ENCODE peak calls at places on chromosomes 7 and 10, in five cellular contexts. M is left ventricle myocardium superior, H is fibroblast of lung, E is IMR-90, V is hippocampal formation. S is an unnamed sample.

GRCh38 chr7:47504546-47505316 is 77.2 kb downstream of the TNS3 start:
- DNase-seq in V (no peak), M (no peak), E (no peak), H (no peak), S (no peak)

GRCh38 chr10:52883996-52884871 is 111.7 kb upstream of the MBL2 start:
- DNase-seq in E (peak), V (peak), H (peak), M (no peak), S (peak)

GRCh38 chr10:110511734-110512449 is 14.2 kb downstream of the DUSP5 start:
- DNase-seq in V (no peak), E (no peak), M (no peak), H (no peak), S (no peak)

GRCh38 chr7:73971701-73972341 is 56.2 kb upstream of the ELN start:
- DNase-seq in E (no peak), H (no peak), M (no peak), V (no peak), S (no peak)

GRCh38 chr10:28556142-28556541 is 23.2 kb downstream of the WAC start:
- DNase-seq in M (no peak), V (no peak), E (no peak), H (no peak), S (no peak)

GRCh38 chr7:117132385-117133120 is 179.3 kb downstream of the ST7 start:
- DNase-seq in E (peak), V (no peak), H (peak), M (no peak), S (no peak)

GRCh38 chr7:36945612-36946400 is 221.5 kb upstream of the AOAH start:
- DNase-seq in V (no peak), M (no peak), H (no peak), E (no peak), S (peak)

GRCh38 chr7:24152356-24152755 is 131.6 kb upstream of the NPY start:
- DNase-seq in E (no peak), H (no peak), V (no peak), M (no peak), S (no peak)

GRCh38 chr10:93221521-93221920 is 147.8 kb downstream of the CYP26A1 start:
- DNase-seq in M (no peak), E (no peak), H (no peak), V (no peak), S (no peak)

GRCh38 chr7:128948976-128949760 is 11.4 kb downstream of the IRF5 start:
- DNase-seq in M (no peak), V (no peak), H (no peak), E (no peak), S (no peak)

GRCh38 chr10:114044251-114045070 is 795 bp downstream of the ADRB1 start:
- DNase-seq in M (peak), E (no peak), V (no peak), H (no peak), S (no peak)

GRCh38 chr10:133128126-133129081 is 31.6 kb upstream of the KNDC1 start:
- DNase-seq in M (peak), H (no peak), V (no peak), E (no peak), S (no peak)

S was measured in HuH-7.